ENCODE peak calls at places on chromosomes 2 and 18, in six cellular contexts. One of them, this sample, is unnamed.

GRCh38 chr2:239253705-239254104 is 147.1 kb downstream of the HDAC4 start:
- DNase-seq in astrocyte of the spinal cord: no peak
- DNase-seq in thyroid gland: no peak
- DNase-seq in neural crest cell: no peak
- DNase-seq in mesothelial cell of epicardium: no peak
- DNase-seq in WTC11: no peak
- DNase-seq in this sample: no peak

GRCh38 chr2:55843096-55843991 is 80.2 kb downstream of the EFEMP1 start:
- DNase-seq in astrocyte of the spinal cord: peak
- DNase-seq in thyroid gland: no peak
- DNase-seq in neural crest cell: no peak
- DNase-seq in mesothelial cell of epicardium: no peak
- DNase-seq in WTC11: no peak
- DNase-seq in this sample: peak

GRCh38 chr2:142175917-142176316 is 45.1 kb upstream of the LRP1B start:
- DNase-seq in astrocyte of the spinal cord: no peak
- DNase-seq in thyroid gland: no peak
- DNase-seq in neural crest cell: no peak
- DNase-seq in mesothelial cell of epicardium: no peak
- DNase-seq in WTC11: no peak
- DNase-seq in this sample: no peak

GRCh38 chr18:24560511-24560981 is 100.1 kb downstream of the HRH4 start:
- DNase-seq in astrocyte of the spinal cord: no peak
- DNase-seq in thyroid gland: no peak
- DNase-seq in neural crest cell: no peak
- DNase-seq in mesothelial cell of epicardium: no peak
- DNase-seq in WTC11: peak
- DNase-seq in this sample: peak

GRCh38 chr2:233285921-233286320 is 21.7 kb upstream of the SAG start:
- DNase-seq in astrocyte of the spinal cord: peak
- DNase-seq in thyroid gland: peak
- DNase-seq in neural crest cell: no peak
- DNase-seq in mesothelial cell of epicardium: no peak
- DNase-seq in WTC11: no peak
- DNase-seq in this sample: no peak

GRCh38 chr2:219252084-219252483 is 959 bp upstream of the TUBA4B start:
- DNase-seq in astrocyte of the spinal cord: no peak
- DNase-seq in thyroid gland: no peak
- DNase-seq in neural crest cell: no peak
- DNase-seq in mesothelial cell of epicardium: no peak
- DNase-seq in WTC11: no peak
- DNase-seq in this sample: peak

GRCh38 chr18:46793565-46793964 is 36.7 kb upstream of the ST8SIA5 start:
- DNase-seq in astrocyte of the spinal cord: no peak
- DNase-seq in thyroid gland: no peak
- DNase-seq in neural crest cell: no peak
- DNase-seq in mesothelial cell of epicardium: no peak
- DNase-seq in WTC11: no peak
- DNase-seq in this sample: peak

GRCh38 chr2:168565112-168565511 is 109.0 kb downstream of the CERS6 start:
- DNase-seq in astrocyte of the spinal cord: peak
- DNase-seq in thyroid gland: no peak
- DNase-seq in neural crest cell: no peak
- DNase-seq in mesothelial cell of epicardium: no peak
- DNase-seq in WTC11: no peak
- DNase-seq in this sample: peak

GRCh38 chr2:55338268-55338667 is 69.2 kb upstream of the MTIF2 start:
- DNase-seq in astrocyte of the spinal cord: no peak
- DNase-seq in thyroid gland: no peak
- DNase-seq in neural crest cell: no peak
- DNase-seq in mesothelial cell of epicardium: no peak
- DNase-seq in WTC11: no peak
- DNase-seq in this sample: no peak

GRCh38 chr2:237874585-237875161 is 15.2 kb downstream of the RAMP1 start:
- DNase-seq in astrocyte of the spinal cord: peak
- DNase-seq in thyroid gland: no peak
- DNase-seq in neural crest cell: no peak
- DNase-seq in mesothelial cell of epicardium: no peak
- DNase-seq in WTC11: no peak
- DNase-seq in this sample: peak

GRCh38 chr2:237873382-237873781 is 14.0 kb downstream of the RAMP1 start:
- DNase-seq in astrocyte of the spinal cord: no peak
- DNase-seq in thyroid gland: no peak
- DNase-seq in neural crest cell: no peak
- DNase-seq in mesothelial cell of epicardium: no peak
- DNase-seq in WTC11: no peak
- DNase-seq in this sample: peak

GRCh38 chr2:237872178-237872887 is 12.9 kb downstream of the RAMP1 start:
- DNase-seq in astrocyte of the spinal cord: no peak
- DNase-seq in thyroid gland: no peak
- DNase-seq in neural crest cell: no peak
- DNase-seq in mesothelial cell of epicardium: no peak
- DNase-seq in WTC11: no peak
- DNase-seq in this sample: no peak

GRCh38 chr2:237875234-237876055 is 16.0 kb downstream of the RAMP1 start:
- DNase-seq in astrocyte of the spinal cord: no peak
- DNase-seq in thyroid gland: no peak
- DNase-seq in neural crest cell: no peak
- DNase-seq in mesothelial cell of epicardium: no peak
- DNase-seq in WTC11: no peak
- DNase-seq in this sample: no peak

GRCh38 chr2:237873961-237874551 is 14.6 kb downstream of the RAMP1 start:
- DNase-seq in astrocyte of the spinal cord: no peak
- DNase-seq in thyroid gland: no peak
- DNase-seq in neural crest cell: no peak
- DNase-seq in mesothelial cell of epicardium: no peak
- DNase-seq in WTC11: no peak
- DNase-seq in this sample: no peak
- TF ChIP-seq CTCF in astrocyte of the spinal cord: no peak
- TF ChIP-seq CTCF in thyroid gland: no peak
- TF ChIP-seq CTCF in neural crest cell: no peak
- TF ChIP-seq CTCF in mesothelial cell of epicardium: no peak
- TF ChIP-seq CTCF in WTC11: no peak
- TF ChIP-seq CTCF in this sample: no peak

GRCh38 chr2:236623816-236624215 is 54.2 kb downstream of the ACKR3 start:
- DNase-seq in astrocyte of the spinal cord: no peak
- DNase-seq in thyroid gland: no peak
- DNase-seq in neural crest cell: no peak
- DNase-seq in mesothelial cell of epicardium: no peak
- DNase-seq in WTC11: no peak
- DNase-seq in this sample: no peak
- TF ChIP-seq CTCF in astrocyte of the spinal cord: no peak
- TF ChIP-seq CTCF in thyroid gland: no peak
- TF ChIP-seq CTCF in neural crest cell: no peak
- TF ChIP-seq CTCF in mesothelial cell of epicardium: peak
- TF ChIP-seq CTCF in WTC11: no peak
- TF ChIP-seq CTCF in this sample: no peak

DNA sequence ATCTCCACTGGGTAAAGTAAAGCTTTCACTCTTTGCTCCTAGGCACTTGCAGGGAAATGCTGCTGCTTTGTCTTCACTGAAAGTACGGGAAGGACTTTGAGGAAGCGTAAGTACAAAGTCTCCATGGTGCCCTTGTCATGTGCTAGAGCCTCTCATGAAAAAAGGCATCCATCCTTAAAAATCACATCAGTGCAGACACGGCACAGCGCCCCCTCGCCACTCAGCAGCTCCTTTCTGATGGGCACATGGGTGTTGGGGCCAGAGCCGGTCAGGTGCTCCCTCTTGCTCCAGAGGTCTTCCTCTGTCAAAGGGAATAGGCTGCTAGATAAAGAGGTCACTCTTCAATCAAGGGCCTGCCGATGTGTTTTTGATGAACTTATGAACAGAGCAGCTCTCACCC is 109.1 kb upstream of the STPG4 start:
- DNase-seq in astrocyte of the spinal cord: no peak
- DNase-seq in thyroid gland: peak
- DNase-seq in neural crest cell: no peak
- DNase-seq in mesothelial cell of epicardium: no peak
- DNase-seq in WTC11: peak
- DNase-seq in this sample: no peak
- TF ChIP-seq CTCF in astrocyte of the spinal cord: no peak
- TF ChIP-seq CTCF in thyroid gland: no peak
- TF ChIP-seq CTCF in neural crest cell: no peak
- TF ChIP-seq CTCF in mesothelial cell of epicardium: no peak
- TF ChIP-seq CTCF in WTC11: no peak
- TF ChIP-seq CTCF in this sample: no peak

DNA sequence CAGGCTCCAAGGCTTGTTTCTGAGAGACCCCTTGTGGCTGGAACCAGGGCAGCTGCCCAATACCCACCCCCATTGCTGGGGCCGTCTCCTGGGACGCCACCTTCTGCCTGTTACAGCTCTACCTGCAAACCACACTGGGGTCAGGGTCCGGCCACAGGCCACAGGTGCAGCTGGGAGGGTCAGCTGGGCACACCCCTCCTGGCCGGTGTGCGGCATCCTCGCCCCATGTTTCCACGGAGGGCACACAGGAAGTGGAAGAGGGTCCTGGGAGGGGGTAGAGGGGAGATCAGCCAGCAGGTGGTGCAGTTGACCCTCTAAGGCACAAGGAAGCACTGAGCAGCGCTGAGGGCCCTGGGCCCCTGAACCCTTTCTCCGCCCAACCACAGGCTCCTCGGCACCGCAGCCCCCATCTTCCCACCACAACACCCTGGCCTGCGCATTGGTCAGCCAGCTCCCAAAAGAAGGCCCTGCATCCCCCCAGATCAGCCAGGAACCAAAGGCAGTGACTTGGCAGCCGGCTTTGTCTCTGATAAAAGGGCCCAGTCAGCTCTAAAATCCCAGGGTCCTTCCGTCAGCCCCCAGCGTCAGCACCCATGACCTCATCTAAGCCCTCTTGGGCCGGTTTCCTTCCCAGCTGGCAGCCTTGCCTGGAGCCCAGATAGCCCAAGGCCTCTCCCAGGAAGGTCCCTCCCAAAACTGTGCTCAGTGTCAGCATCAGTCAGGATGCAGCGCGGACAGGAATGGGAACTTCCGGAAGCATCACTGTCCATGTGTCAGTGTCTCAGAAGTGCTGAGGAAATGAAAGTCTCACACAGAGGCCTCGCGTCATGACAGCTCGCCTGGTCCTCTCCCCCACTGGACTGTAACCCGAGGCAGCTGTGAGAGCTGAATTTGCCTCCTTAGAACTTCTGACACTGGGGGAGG is 1.7 kb downstream of the ERFE start:
- DNase-seq in astrocyte of the spinal cord: no peak
- DNase-seq in thyroid gland: peak
- DNase-seq in neural crest cell: peak
- DNase-seq in mesothelial cell of epicardium: no peak
- DNase-seq in WTC11: peak
- DNase-seq in this sample: no peak
- TF ChIP-seq CTCF in astrocyte of the spinal cord: peak
- TF ChIP-seq CTCF in thyroid gland: no peak
- TF ChIP-seq CTCF in neural crest cell: peak
- TF ChIP-seq CTCF in mesothelial cell of epicardium: no peak
- TF ChIP-seq CTCF in WTC11: no peak
- TF ChIP-seq CTCF in this sample: peak

DNA sequence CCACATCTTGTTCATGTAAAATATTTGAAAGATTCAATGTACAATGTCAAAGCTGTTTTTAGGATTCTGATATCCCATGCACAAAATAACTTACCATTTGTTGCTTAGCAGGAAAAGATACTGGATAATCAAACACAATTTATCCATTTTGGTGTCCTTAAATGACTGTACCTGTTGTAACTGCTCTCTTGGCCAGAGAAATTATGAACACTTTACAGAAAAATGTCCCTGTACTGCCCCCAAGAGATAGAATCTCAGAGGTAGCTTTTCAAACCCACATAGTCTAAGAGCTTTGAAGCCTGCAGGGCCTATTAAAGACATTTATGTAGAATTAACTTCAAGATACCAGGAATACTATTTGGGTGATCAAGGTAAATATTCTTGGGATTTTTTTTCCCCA is 12.2 kb upstream of the ME2 start:
- DNase-seq in astrocyte of the spinal cord: peak
- DNase-seq in thyroid gland: no peak
- DNase-seq in neural crest cell: no peak
- DNase-seq in mesothelial cell of epicardium: no peak
- DNase-seq in WTC11: no peak
- DNase-seq in this sample: peak
- TF ChIP-seq CTCF in astrocyte of the spinal cord: no peak
- TF ChIP-seq CTCF in thyroid gland: peak
- TF ChIP-seq CTCF in neural crest cell: no peak
- TF ChIP-seq CTCF in mesothelial cell of epicardium: no peak
- TF ChIP-seq CTCF in WTC11: no peak
- TF ChIP-seq CTCF in this sample: peak

GRCh38 chr2:158179660-158180059 is 78.0 kb downstream of the UPP2 start:
- DNase-seq in astrocyte of the spinal cord: peak
- DNase-seq in thyroid gland: no peak
- DNase-seq in neural crest cell: no peak
- DNase-seq in mesothelial cell of epicardium: no peak
- DNase-seq in WTC11: no peak
- DNase-seq in this sample: peak
- TF ChIP-seq CTCF in astrocyte of the spinal cord: peak
- TF ChIP-seq CTCF in thyroid gland: peak
- TF ChIP-seq CTCF in neural crest cell: peak
- TF ChIP-seq CTCF in mesothelial cell of epicardium: peak
- TF ChIP-seq CTCF in WTC11: no peak
- TF ChIP-seq CTCF in this sample: peak

DNA sequence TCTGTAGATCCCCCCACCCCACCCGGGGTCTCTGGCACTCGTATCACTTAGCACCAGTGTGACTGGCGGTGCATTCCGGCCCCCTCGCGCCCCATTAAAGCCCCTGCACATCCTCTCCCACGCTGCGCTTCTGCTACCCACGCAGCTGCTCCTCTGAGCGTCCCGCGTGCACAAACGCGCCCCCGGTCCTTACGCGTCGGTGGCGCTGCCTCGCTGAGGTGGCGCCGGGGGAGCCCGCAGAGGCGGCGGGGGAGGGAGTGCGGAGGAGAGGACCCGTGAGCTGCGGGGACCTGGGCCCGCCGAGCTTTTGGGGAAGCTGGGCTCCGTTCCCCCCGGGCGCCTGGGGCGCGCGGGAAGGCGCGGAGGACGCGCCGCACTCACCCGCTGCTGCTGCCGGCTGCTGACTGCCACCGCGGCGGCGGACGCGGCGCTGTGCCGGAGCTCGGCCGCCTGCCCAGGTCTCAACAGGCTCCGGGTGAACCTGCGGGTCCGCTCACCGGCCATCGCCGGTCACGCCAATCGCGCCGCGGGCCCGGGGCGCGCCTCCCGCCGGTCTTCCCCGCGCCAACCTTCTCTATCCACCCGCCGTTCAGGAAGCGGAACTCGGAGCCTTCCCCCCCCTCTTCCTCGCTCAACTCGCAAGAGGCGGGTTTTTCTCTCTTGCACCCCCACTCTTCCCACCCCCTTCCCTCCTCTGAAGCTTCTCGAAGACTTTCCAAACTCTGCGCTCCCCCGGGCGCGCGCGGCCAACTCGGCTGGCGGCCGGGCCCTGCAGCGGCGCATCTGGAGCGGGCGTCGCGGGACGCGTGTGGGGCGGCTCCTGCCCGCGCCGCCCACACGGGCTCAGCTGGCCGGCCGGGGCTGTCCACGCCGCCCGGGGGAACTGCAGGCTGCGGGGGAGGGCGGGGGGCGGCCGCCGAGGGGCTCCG is at the start of gene DOCK10:
- DNase-seq in astrocyte of the spinal cord: peak
- DNase-seq in thyroid gland: peak
- DNase-seq in neural crest cell: peak
- DNase-seq in mesothelial cell of epicardium: no peak
- DNase-seq in WTC11: peak
- DNase-seq in this sample: peak
- TF ChIP-seq CTCF in astrocyte of the spinal cord: no peak
- TF ChIP-seq CTCF in thyroid gland: no peak
- TF ChIP-seq CTCF in neural crest cell: no peak
- TF ChIP-seq CTCF in mesothelial cell of epicardium: no peak
- TF ChIP-seq CTCF in WTC11: no peak
- TF ChIP-seq CTCF in this sample: no peak

This sample was measured in MCF 10A.